ENCODE peak calls at places on chromosomes 2 and 18, in five cellular contexts. L is stimulated activated CD4-positive, alpha-beta T cell treated with anti-CD3 and anti-CD28 coated beads, TNF-alpha, amount 100 ng/mL, for 4 hours; W is astrocyte of the spinal cord; I is amniotic stem cell; E is anterior cingulate cortex. R is an unnamed sample.

GRCh38 chr2:61179701-61180639 is 18.0 kb downstream of the C2orf74 start:
- DNase-seq in L (no peak), I (no peak), W (peak; percentile 66), E (peak; percentile 28), R (no peak)

GRCh38 chr2:19346983-19347618 is 11.3 kb downstream of the OSR1 start:
- DNase-seq in W (peak; percentile 38), L (no peak), I (no peak), E (no peak), R (no peak)

GRCh38 chr2:72178551-72178950 is 30.9 kb upstream of the CYP26B1 start:
- DNase-seq in E (no peak), I (no peak), L (no peak), W (no peak), R (no peak)

GRCh38 chr18:48021273-48021914 is 90.9 kb upstream of the SMAD2 start:
- DNase-seq in L (no peak), I (no peak), W (no peak), E (no peak), R (no peak)

GRCh38 chr2:59761966-59762365 is 791.5 kb downstream of the BCL11A start:
- DNase-seq in L (no peak), W (no peak), I (no peak), E (no peak), R (no peak)

GRCh38 chr2:121705958-121706357 is 30.7 kb downstream of the NIFK start:
- DNase-seq in E (no peak), I (no peak), W (no peak), L (no peak), R (no peak)

GRCh38 chr2:54038835-54039234 is 68.0 kb upstream of the PSME4 start:
- DNase-seq in W (no peak), L (no peak), E (no peak), I (no peak), R (no peak)

GRCh38 chr18:23487738-23488625 is 15.3 kb upstream of the RMC1 start:
- DNase-seq in L (peak; percentile 14), I (no peak), E (no peak), W (peak; percentile 7), R (no peak)

GRCh38 chr2:60531638-60532216 is 21.7 kb downstream of the BCL11A start:
- DNase-seq in W (no peak), L (no peak), I (no peak), E (no peak), R (no peak)

GRCh38 chr2:128280901-128281321 is 37.8 kb downstream of the HS6ST1 start:
- DNase-seq in L (no peak), I (no peak), E (no peak), W (no peak), R (no peak)

GRCh38 chr2:234136461-234136860 is 86.0 kb downstream of the SPP2 start:
- DNase-seq in L (no peak), E (no peak), W (peak; percentile 20), I (no peak), R (no peak)

GRCh38 chr18:68275616-68276015 is 439.3 kb downstream of the TMX3 start:
- DNase-seq in W (peak; percentile 89), E (no peak), I (peak; percentile 40), L (no peak), R (no peak)

GRCh38 chr2:113164930-113165585 is 8.7 kb upstream of the PSD4 start:
- DNase-seq in W (no peak), I (no peak), E (no peak), L (no peak), R (no peak)

GRCh38 chr2:85537600-85538506 is 1.1 kb upstream of the MAT2A start:
- DNase-seq in W (no peak), L (no peak), I (no peak), E (peak; percentile 62), R (no peak)

GRCh38 chr2:142190805-142191204 is 60.0 kb upstream of the LRP1B start:
- DNase-seq in E (no peak), I (no peak), L (no peak), W (peak; percentile 44), R (no peak)

GRCh38 chr2:231548752-231549151 is 18.5 kb upstream of the NMUR1 start:
- DNase-seq in I (no peak), W (no peak), L (no peak), E (no peak), R (no peak)

GRCh38 chr2:1728821-1729220 is 15.5 kb downstream of the PXDN start:
- DNase-seq in L (no peak), E (no peak), W (peak; percentile 50), I (no peak), R (no peak)

GRCh38 chr2:85175369-85176299 is 42.4 kb downstream of the TCF7L1 start:
- DNase-seq in W (peak; percentile 73), I (no peak), E (no peak), L (no peak), R (no peak)

GRCh38 chr2:187079901-187080300 is 230.9 kb upstream of the ZSWIM2 start:
- DNase-seq in E (no peak), W (peak; percentile 47), L (no peak), I (no peak), R (no peak)

R was measured in GM18507.